ENCODE peak calls at places on chromosomes 5 and 9, in five cellular contexts. I is NT2/D1, R is H1, T is HepG2, K is GM12878. Y is an unnamed sample.

GRCh38 chr9:87063883-87064282 is 116.6 kb upstream of the GAS1 start:
- DNase-seq in T (no peak), K (no peak), I (no peak), R (no peak), Y (no peak)

GRCh38 chr9:75956161-75956560 is 65.7 kb downstream of the PCSK5 start:
- DNase-seq in T (no peak), R (no peak), K (no peak), I (no peak), Y (no peak)

GRCh38 chr5:3510642-3511041 is 85.0 kb upstream of the IRX1 start:
- DNase-seq in T (no peak), I (no peak), K (no peak), R (no peak), Y (no peak)

GRCh38 chr5:27234916-27235315 is 196.5 kb upstream of the CDH9 start:
- DNase-seq in K (no peak), T (no peak), I (no peak), R (no peak), Y (no peak)

GRCh38 chr9:89410709-89411111 is 87.2 kb downstream of the SEMA4D start:
- DNase-seq in T (no peak), R (no peak), K (peak), I (no peak), Y (no peak)

GRCh38 chr5:76622973-76623596 is at the start of gene F2RL2:
- DNase-seq in K (no peak), R (no peak), I (peak), T (no peak), Y (peak)

GRCh38 chr5:95812100-95812472 is 10.4 kb downstream of the GLRX start:
- DNase-seq in T (peak), R (no peak), I (no peak), K (no peak), Y (no peak)

GRCh38 chr5:5025774-5026406 is 114.2 kb upstream of the ADAMTS16 start:
- DNase-seq in T (peak), I (no peak), K (no peak), R (no peak), Y (no peak)

GRCh38 chr5:158485604-158486081 is 614.1 kb downstream of the EBF1 start:
- DNase-seq in T (no peak), K (no peak), I (no peak), R (no peak), Y (no peak)

GRCh38 chr5:42756630-42757601 is at the start of gene CCDC152:
- DNase-seq in T (no peak), R (peak), I (no peak), K (no peak), Y (no peak)

GRCh38 chr5:91408710-91409109 is 25.6 kb upstream of the ARRDC3 start:
- DNase-seq in K (no peak), R (no peak), I (no peak), T (no peak), Y (no peak)

GRCh38 chr9:123260340-123260739 is 8.0 kb downstream of the STRBP start:
- DNase-seq in I (no peak), R (no peak), K (no peak), T (no peak), Y (no peak)

GRCh38 chr5:74251106-74252032 is 389.2 kb downstream of the ENC1 start:
- DNase-seq in R (no peak), K (no peak), T (peak), I (peak), Y (no peak)

GRCh38 chr9:14447103-14447502 is 133.2 kb upstream of the NFIB start:
- DNase-seq in K (no peak), R (no peak), T (no peak), I (no peak), Y (no peak)

GRCh38 chr5:176660860-176661641 is 13.8 kb downstream of the TSPAN17 start:
- DNase-seq in R (peak), K (peak), I (peak), T (peak), Y (peak)

GRCh38 chr5:150558088-150558621 is 50.2 kb downstream of the NDST1 start:
- DNase-seq in R (no peak), T (no peak), K (no peak), I (no peak), Y (no peak)

GRCh38 chr5:5240234-5240633 is 100.1 kb downstream of the ADAMTS16 start:
- DNase-seq in I (no peak), R (no peak), K (no peak), T (no peak), Y (no peak)

GRCh38 chr5:124650960-124651662 is 95.3 kb downstream of the ZNF608 start:
- DNase-seq in I (no peak), K (no peak), R (peak), T (no peak), Y (no peak)

DNA sequence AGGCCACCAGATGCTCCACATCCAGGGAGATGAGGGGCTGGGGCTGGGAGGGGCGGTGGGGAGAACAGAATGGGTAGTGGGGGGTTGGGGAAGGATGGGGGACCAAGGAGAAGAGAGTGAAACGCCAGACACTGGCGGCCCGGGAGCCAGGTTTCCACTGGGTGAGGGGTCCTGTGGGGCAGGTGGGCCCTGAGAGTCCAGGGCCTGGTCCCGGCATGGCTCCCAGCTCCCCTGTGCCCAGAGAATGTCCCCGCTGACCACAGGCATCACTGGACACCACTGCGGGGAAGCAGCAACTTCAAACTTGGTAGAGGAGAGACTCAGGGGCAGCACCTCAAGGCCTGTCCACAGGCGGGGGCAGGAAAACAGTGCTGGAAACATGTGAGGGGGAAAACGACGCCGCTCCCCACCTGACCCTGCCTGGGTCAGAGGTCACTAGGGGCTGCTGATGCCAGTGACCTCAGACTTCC is 13.2 kb downstream of the NINJ1 start:
- DNase-seq in R (no peak), K (no peak), T (no peak), I (no peak), Y (no peak)
- TF ChIP-seq SUZ12 in R (no peak), K (no peak), T (no peak), I (no peak), Y (no peak)

GRCh38 chr9:103287361-103287760 is 292.2 kb downstream of the CYLC2 start:
- DNase-seq in T (no peak), I (no peak), K (no peak), R (no peak), Y (no peak)
- TF ChIP-seq SUZ12 in T (no peak), I (no peak), K (no peak), R (no peak), Y (no peak)

DNA sequence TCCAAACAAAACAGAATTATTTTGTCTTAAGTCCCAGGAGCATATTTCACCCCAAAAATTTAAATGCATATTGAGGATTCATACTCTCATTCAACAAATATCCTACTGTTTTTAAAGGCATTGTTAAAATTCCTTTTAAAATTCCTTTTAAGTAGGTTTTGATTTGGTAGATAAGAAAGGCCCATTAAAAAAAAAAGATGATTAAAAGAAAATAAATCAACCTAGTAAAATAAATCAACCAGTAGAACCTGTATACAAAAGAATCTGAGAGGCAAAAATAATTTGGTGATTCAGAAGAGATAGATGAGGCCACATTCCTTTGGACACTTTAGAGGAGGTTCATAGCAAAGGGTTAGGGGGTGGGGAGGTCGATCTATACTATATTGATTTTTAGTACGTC is 585.3 kb upstream of the TLE4 start:
- DNase-seq in R (no peak), I (no peak), T (no peak), K (no peak), Y (no peak)
- TF ChIP-seq SUZ12 in R (no peak), I (no peak), T (no peak), K (no peak), Y (no peak)

GRCh38 chr9:93218161-93218560 is 34.2 kb downstream of the WNK2 start:
- DNase-seq in R (no peak), K (no peak), I (no peak), T (no peak), Y (no peak)
- TF ChIP-seq SUZ12 in R (no peak), K (no peak), I (no peak), T (no peak), Y (no peak)

GRCh38 chr9:21754741-21755140 is 47.7 kb upstream of the MTAP start:
- DNase-seq in R (no peak), I (no peak), K (no peak), T (no peak), Y (no peak)
- TF ChIP-seq SUZ12 in R (no peak), I (no peak), K (no peak), T (no peak), Y (no peak)